ENCODE peak calls at places on chromosomes 12 and 14, in six cellular contexts. J, L, O, Y, Z and N are unnamed samples.

GRCh38 chr12:31687101-31687527 is 27.6 kb downstream of the ETFBKMT start:
- DNase-seq in L (no peak), O (no peak), J (no peak), Y (no peak), Z (no peak), N (no peak)

GRCh38 chr14:101226603-101227425 is 323.3 kb upstream of the RTL1 start:
- DNase-seq in L (no peak), O (no peak), J (no peak), Z (no peak), Y (no peak), N (peak)

GRCh38 chr12:114687802-114688201 is 3.8 kb upstream of the TBX3 start:
- DNase-seq in Y (no peak), J (peak), L (no peak), O (no peak), Z (no peak), N (no peak)

GRCh38 chr12:6970096-6970527 is 352 bp downstream of the PHB2 start:
- DNase-seq in Y (no peak), L (no peak), O (no peak), Z (no peak), J (no peak), N (no peak)

GRCh38 chr12:33634544-33634943 is 194.9 kb upstream of the SYT10 start:
- DNase-seq in Y (no peak), Z (no peak), J (no peak), O (no peak), L (no peak), N (no peak)

GRCh38 chr12:122819209-122819805 is 15.9 kb upstream of the HIP1R start:
- DNase-seq in J (no peak), Z (no peak), O (no peak), Y (no peak), L (no peak), N (no peak)

GRCh38 chr14:71228711-71229110 is 321.5 kb downstream of the PCNX1 start:
- DNase-seq in L (no peak), Z (no peak), Y (no peak), O (no peak), J (no peak), N (no peak)

GRCh38 chr14:88013750-88014349 is 8.9 kb downstream of the GPR65 start:
- DNase-seq in J (peak), Y (peak), O (peak), Z (peak), L (peak), N (peak)

GRCh38 chr12:126976574-126976973 is 1290.4 kb upstream of the TMEM132C start:
- DNase-seq in J (no peak), L (no peak), Y (no peak), O (no peak), Z (no peak), N (no peak)

GRCh38 chr14:72928872-72929271 is 2.6 kb downstream of the DCAF4 start:
- DNase-seq in O (no peak), L (no peak), Y (no peak), J (no peak), Z (no peak), N (no peak)

GRCh38 chr12:52029686-52030085 is 21.6 kb upstream of the NR4A1 start:
- DNase-seq in O (no peak), J (peak), Z (no peak), Y (peak), L (no peak), N (peak)

GRCh38 chr12:56230449-56231183 is 765 bp downstream of the SLC39A5 start:
- DNase-seq in Z (no peak), Y (no peak), L (no peak), J (peak), O (no peak), N (no peak)

GRCh38 chr12:9750276-9751203 is 10.2 kb downstream of the CD69 start:
- DNase-seq in J (peak), Z (no peak), L (peak), O (peak), Y (peak), N (peak)